ENCODE peak calls at places on chromosome 7, in four cellular contexts. N, J, U and H are unnamed samples.
A peak's percentile ranks its signal among the peaks of the same experiment; 100 is the strongest.

GRCh38 chr7:17030559-17030958 is 148.8 kb upstream of the AGR3 start:
- DNase-seq in N (no peak), J (no peak), U (no peak), H (no peak)

GRCh38 chr7:24349339-24349738 is 65.3 kb downstream of the NPY start:
- DNase-seq in N (no peak), J (no peak), U (no peak), H (no peak)

GRCh38 chr7:79823246-79823951 is 311.2 kb upstream of the GNAI1 start:
- DNase-seq in N (no peak), J (no peak), U (no peak), H (no peak)

GRCh38 chr7:54345746-54346145 is 196.4 kb upstream of the VSTM2A start:
- DNase-seq in N (no peak), J (no peak), U (no peak), H (no peak)

GRCh38 chr7:27917774-27918314 is 177.9 kb downstream of the TAX1BP1 start:
- DNase-seq in N (no peak), J (no peak), U (no peak), H (no peak)

GRCh38 chr7:14229047-14229446 is 239.6 kb upstream of the ETV1 start:
- DNase-seq in N (no peak), J (no peak), U (no peak), H (no peak)

GRCh38 chr7:89495704-89496103 is 658.6 kb upstream of the STEAP1 start:
- DNase-seq in N (no peak), J (no peak), U (no peak), H (no peak)

GRCh38 chr7:144723311-144723710 is 112.5 kb downstream of the TPK1 start:
- DNase-seq in N (no peak), J (no peak), U (no peak), H (no peak)

GRCh38 chr7:98869001-98869373 is 827 bp downstream of the TMEM130 start:
- DNase-seq in N (no peak), J (no peak), U (no peak), H (no peak)

GRCh38 chr7:74535951-74536356 is 82.2 kb downstream of the GTF2IRD1 start:
- DNase-seq in N (no peak), J (no peak), U (no peak), H (no peak)

GRCh38 chr7:19991936-19992335 is 218.5 kb upstream of the TMEM196 start:
- DNase-seq in N (no peak), J (no peak), U (no peak), H (no peak)

GRCh38 chr7:137592232-137592896 is 248.8 kb upstream of the PTN start:
- DNase-seq in N (peak; percentile 55), J (peak; percentile 59), U (no peak), H (peak; percentile 79)

GRCh38 chr7:127021019-127021738 is 231.6 kb downstream of the GRM8 start:
- DNase-seq in N (no peak), J (no peak), U (no peak), H (no peak)

GRCh38 chr7:79304711-79305110 is 148.8 kb downstream of the MAGI2 start:
- DNase-seq in N (no peak), J (no peak), U (no peak), H (no peak)

GRCh38 chr7:19715499-19715898 is 6.7 kb upstream of the POLR1F start:
- DNase-seq in N (no peak), J (no peak), U (no peak), H (no peak)

GRCh38 chr7:151194188-151194587 is 7.1 kb upstream of the ASB10 start:
- DNase-seq in N (no peak), J (no peak), U (no peak), H (no peak)

GRCh38 chr7:115145512-115145911 is 223.6 kb downstream of the MDFIC start:
- DNase-seq in N (no peak), J (no peak), U (no peak), H (no peak)

GRCh38 chr7:158110661-158111555 is 476.7 kb downstream of the PTPRN2 start:
- DNase-seq in N (no peak), J (no peak), U (no peak), H (peak; percentile 51)

GRCh38 chr7:80036107-80036506 is 98.5 kb upstream of the GNAI1 start:
- DNase-seq in N (no peak), J (no peak), U (no peak), H (no peak)

GRCh38 chr7:104096683-104097082 is 107.2 kb upstream of the RELN start:
- DNase-seq in N (no peak), J (no peak), U (no peak), H (no peak)

GRCh38 chr7:99653754-99654153 is 26.0 kb downstream of the CYP3A5 start:
- DNase-seq in N (no peak), J (no peak), U (no peak), H (no peak)

GRCh38 chr7:141660259-141660658 is 41.7 kb downstream of the DENND11 start:
- DNase-seq in N (no peak), J (no peak), U (no peak), H (peak; percentile 71)

GRCh38 chr7:134513169-134513752 is 14.1 kb upstream of the AKR1B10 start:
- DNase-seq in N (peak; percentile 45), J (peak; percentile 18), U (no peak), H (no peak)

GRCh38 chr7:25624001-25624400 is 395.7 kb upstream of the NPVF start:
- DNase-seq in N (no peak), J (no peak), U (no peak), H (no peak)

GRCh38 chr7:108324053-108325038 is 131.9 kb downstream of the NRCAM start:
- DNase-seq in N (no peak), J (no peak), U (no peak), H (no peak)

GRCh38 chr7:15113752-15114151 is 211.2 kb upstream of the DGKB start:
- DNase-seq in N (no peak), J (no peak), U (no peak), H (no peak)

GRCh38 chr7:118222591-118222990 is 1.9 kb upstream of the ANKRD7 start:
- DNase-seq in N (no peak), J (no peak), U (no peak), H (no peak)

GRCh38 chr7:101792051-101792651 is 25.3 kb upstream of the CUX1 start:
- DNase-seq in N (no peak), J (no peak), U (no peak), H (no peak)

DNA sequence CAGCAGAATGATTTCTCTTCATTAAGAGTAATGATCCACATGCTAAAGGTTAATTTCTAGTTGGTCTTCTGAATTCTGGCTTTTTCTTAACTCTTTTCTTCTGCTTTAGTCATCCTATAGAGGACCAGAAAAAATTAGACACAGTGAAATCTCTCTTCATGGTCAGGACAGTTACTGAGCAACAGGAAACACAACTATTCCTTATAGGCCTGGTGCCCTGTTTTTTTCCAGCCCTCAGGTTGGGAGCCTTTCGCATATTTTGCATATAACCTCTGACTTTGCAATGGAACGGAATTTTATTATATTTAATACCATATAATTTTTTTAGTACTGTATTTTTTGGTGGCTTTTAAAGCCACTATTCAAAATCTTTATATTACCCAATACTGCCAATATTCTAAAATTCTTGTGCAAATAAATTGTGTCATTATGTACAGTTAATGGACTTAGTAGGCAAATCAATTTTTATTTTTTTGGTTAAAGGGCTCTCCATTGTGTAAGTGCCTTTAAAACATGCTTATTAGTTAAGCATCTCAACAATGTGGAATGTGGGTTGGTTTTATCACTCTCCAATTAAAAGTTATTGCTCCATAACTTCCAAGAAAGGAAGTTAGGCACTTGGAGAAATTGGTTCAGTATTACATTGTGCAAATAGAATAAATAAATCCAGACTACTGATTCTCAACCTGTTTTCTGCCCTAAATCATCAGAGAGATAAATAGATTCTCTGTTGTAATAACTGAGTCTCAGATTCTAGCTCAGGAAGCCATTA is 22.5 kb downstream of the ARL4A start:
- DNase-seq in N (no peak), J (no peak), U (no peak), H (no peak)
- H3K4me1 ChIP-seq in N (peaks cover 7% of the 10 kb centered on the region), J (peaks cover 31% of the 10 kb centered on the region), U (no peaks in the 10 kb centered on the region), H (no peaks in the 10 kb centered on the region)

DNA sequence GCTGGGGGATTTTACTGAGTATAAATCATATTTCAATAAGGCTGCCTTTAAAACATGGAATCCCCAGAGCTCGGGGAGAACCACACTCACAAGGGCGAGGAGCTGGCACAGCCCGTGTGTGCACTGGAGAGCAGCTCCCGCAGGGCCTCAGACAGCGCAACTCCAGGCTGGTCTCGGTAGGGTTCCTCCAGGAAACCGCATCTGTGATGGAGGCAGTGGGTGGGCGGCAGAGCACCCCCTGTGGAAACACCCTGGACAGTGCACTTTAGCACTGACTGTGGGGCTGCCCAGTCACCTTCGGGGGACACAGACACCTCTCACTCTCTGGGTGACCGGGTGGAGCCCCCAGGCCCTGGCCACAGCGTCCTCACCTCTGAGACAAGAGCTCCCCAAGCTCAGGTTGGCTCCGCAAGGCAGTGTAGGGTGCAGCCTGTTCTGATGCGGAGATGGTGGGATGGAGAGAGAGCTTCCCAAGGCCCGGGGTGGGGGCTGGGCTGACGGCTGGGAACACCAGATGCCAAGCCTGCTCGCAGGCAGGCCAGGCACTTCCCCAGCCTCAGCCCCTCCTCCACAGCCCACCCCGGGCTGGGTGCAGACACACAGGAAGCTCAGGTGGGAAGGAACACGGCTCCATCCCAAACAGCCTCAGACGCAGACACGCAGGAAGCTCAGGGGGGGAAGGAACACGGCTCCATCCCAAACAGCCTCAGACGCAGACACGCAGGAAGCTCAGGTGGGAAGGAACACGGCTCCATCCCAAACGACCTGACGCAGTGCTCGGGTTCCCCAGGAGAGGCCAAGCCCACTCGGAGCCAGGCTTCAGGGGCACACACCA is 224.4 kb downstream of the MAD1L1 start:
- DNase-seq in N (no peak), J (no peak), U (no peak), H (peak; percentile 37)
- H3K27ac ChIP-seq in N (no peak overlapping the region), J (no peak overlapping the region), U (no peak overlapping the region), H (no peak overlapping the region)

GRCh38 chr7:5065107-5065407 is 19.4 kb downstream of the RBAK start:
- DNase-seq in N (no peak), J (no peak), U (no peak), H (no peak)
- H3K9me3 ChIP-seq in N (peaks cover 21% of the 10 kb centered on the region), J (peaks cover 100% of the 10 kb centered on the region), U (peaks cover 64% of the 10 kb centered on the region), H (peaks cover 22% of the 10 kb centered on the region)

DNA sequence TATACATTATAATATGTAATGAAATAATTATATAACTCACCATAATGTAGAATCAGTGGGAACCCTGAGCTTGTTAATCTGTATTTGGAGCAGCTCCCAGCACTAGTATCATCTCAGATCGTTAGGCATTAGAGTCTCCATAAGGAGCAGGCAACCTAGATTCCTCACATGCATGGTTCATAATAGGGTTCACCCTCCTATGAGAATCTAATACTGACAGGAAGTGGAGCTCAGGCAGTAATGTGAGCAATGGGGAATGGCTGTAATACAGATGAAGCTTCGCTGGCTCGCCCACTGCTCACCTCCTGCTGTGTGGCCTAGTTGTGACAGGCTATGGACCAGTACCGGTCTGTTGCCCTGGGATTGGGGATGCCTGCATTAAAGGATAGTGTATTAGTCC is 49.5 kb downstream of the RSBN1L start:
- DNase-seq in N (no peak), J (no peak), U (no peak), H (no peak)
- H3K4me1 ChIP-seq in N (no peaks in the 10 kb centered on the region), J (no peaks in the 10 kb centered on the region), U (peaks cover 4% of the 10 kb centered on the region), H (no peaks in the 10 kb centered on the region)

DNA sequence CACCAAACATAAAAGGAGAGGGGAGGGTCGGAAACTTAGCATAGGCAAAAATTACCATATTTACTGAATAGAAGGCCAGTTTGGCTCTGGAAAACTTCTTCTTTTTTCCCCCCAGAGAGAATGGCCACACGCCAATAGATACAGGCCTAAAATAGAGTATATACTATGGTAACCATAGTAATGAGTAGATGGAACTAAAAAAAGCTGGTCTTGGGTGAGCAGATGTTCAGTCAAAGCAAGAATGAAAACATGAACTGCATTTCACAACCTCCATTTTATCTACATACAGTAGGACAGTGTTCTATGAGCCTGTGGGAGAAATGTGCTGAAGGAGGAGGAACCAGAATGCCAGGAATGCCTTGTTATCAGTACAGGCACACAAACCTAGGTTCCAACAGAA is 141.7 kb upstream of the SEMA3A start:
- DNase-seq in N (no peak), J (no peak), U (no peak), H (no peak)
- H3K27ac ChIP-seq in N (no peak overlapping the region), J (no peak overlapping the region), U (no peak overlapping the region), H (no peak overlapping the region)